ENCODE peak calls at places on chromosomes 4 and X, in four cellular contexts. One of them, this sample, is unnamed.

GRCh38 chrX:13448941-13449340 is 120.5 kb upstream of the EGFL6 start:
- DNase-seq in A549: no peak
- DNase-seq in breast epithelium: no peak
- DNase-seq in CD4-positive, alpha-beta T cell: no peak
- DNase-seq in this sample: no peak

GRCh38 chr4:57156242-57156990 is 46.2 kb upstream of the IGFBP7 start:
- DNase-seq in A549: peak
- DNase-seq in breast epithelium: no peak
- DNase-seq in CD4-positive, alpha-beta T cell: no peak
- DNase-seq in this sample: no peak

GRCh38 chr4:129481107-129481506 is 385.2 kb downstream of the C4orf33 start:
- DNase-seq in A549: no peak
- DNase-seq in breast epithelium: no peak
- DNase-seq in CD4-positive, alpha-beta T cell: no peak
- DNase-seq in this sample: no peak

GRCh38 chr4:121698119-121698732 is 1.4 kb upstream of the ANXA5 start:
- DNase-seq in A549: no peak
- DNase-seq in breast epithelium: no peak
- DNase-seq in CD4-positive, alpha-beta T cell: no peak
- DNase-seq in this sample: no peak

GRCh38 chr4:105933083-105933482 is 37.8 kb downstream of the NPNT start:
- DNase-seq in A549: no peak
- DNase-seq in breast epithelium: no peak
- DNase-seq in CD4-positive, alpha-beta T cell: no peak
- DNase-seq in this sample: no peak

GRCh38 chr4:30619679-30620078 is 100.5 kb upstream of the PCDH7 start:
- DNase-seq in A549: no peak
- DNase-seq in breast epithelium: no peak
- DNase-seq in CD4-positive, alpha-beta T cell: no peak
- DNase-seq in this sample: no peak

GRCh38 chr4:24778427-24779225 is 16.7 kb upstream of the SOD3 start:
- DNase-seq in A549: no peak
- DNase-seq in breast epithelium: peak
- DNase-seq in CD4-positive, alpha-beta T cell: no peak
- DNase-seq in this sample: no peak

GRCh38 chr4:921830-922331 is 10.2 kb downstream of the GAK start:
- DNase-seq in A549: no peak
- DNase-seq in breast epithelium: no peak
- DNase-seq in CD4-positive, alpha-beta T cell: no peak
- DNase-seq in this sample: no peak

GRCh38 chr4:111074523-111075114 is 451.7 kb upstream of the PITX2 start:
- DNase-seq in A549: no peak
- DNase-seq in breast epithelium: no peak
- DNase-seq in CD4-positive, alpha-beta T cell: no peak
- DNase-seq in this sample: no peak

GRCh38 chr4:53346920-53347852 is 18.7 kb downstream of the SCFD2 start:
- DNase-seq in A549: no peak
- DNase-seq in breast epithelium: no peak
- DNase-seq in CD4-positive, alpha-beta T cell: no peak
- DNase-seq in this sample: no peak

GRCh38 chrX:150035531-150035930 is 97.2 kb upstream of the EOLA2 start:
- DNase-seq in A549: peak
- DNase-seq in breast epithelium: no peak
- DNase-seq in CD4-positive, alpha-beta T cell: no peak
- DNase-seq in this sample: no peak

GRCh38 chrX:70172226-70172625 is 5.1 kb upstream of the DGAT2L6 start:
- DNase-seq in A549: no peak
- DNase-seq in breast epithelium: no peak
- DNase-seq in CD4-positive, alpha-beta T cell: no peak
- DNase-seq in this sample: no peak

GRCh38 chrX:24890677-24891076 is 125.1 kb downstream of the ARX start:
- DNase-seq in A549: peak
- DNase-seq in breast epithelium: no peak
- DNase-seq in CD4-positive, alpha-beta T cell: no peak
- DNase-seq in this sample: no peak

GRCh38 chr4:184409911-184410692 is 64.2 kb downstream of the IRF2 start:
- DNase-seq in A549: no peak
- DNase-seq in breast epithelium: no peak
- DNase-seq in CD4-positive, alpha-beta T cell: peak
- DNase-seq in this sample: no peak

GRCh38 chrX:35351795-35352483 is 409.3 kb downstream of the FAM47B start:
- DNase-seq in A549: no peak
- DNase-seq in breast epithelium: no peak
- DNase-seq in CD4-positive, alpha-beta T cell: no peak
- DNase-seq in this sample: no peak

GRCh38 chr4:120760047-120760446 is 162.5 kb downstream of the PRDM5 start:
- DNase-seq in A549: no peak
- DNase-seq in breast epithelium: no peak
- DNase-seq in CD4-positive, alpha-beta T cell: no peak
- DNase-seq in this sample: no peak

GRCh38 chr4:15197005-15197404 is 194.7 kb downstream of the CPEB2 start:
- DNase-seq in A549: peak
- DNase-seq in breast epithelium: no peak
- DNase-seq in CD4-positive, alpha-beta T cell: no peak
- DNase-seq in this sample: no peak

GRCh38 chr4:8766610-8767009 is 105.0 kb downstream of the HMX1 start:
- DNase-seq in A549: no peak
- DNase-seq in breast epithelium: no peak
- DNase-seq in CD4-positive, alpha-beta T cell: no peak
- DNase-seq in this sample: no peak

GRCh38 chr4:70630162-70630561 is 1.6 kb downstream of the ENAM start:
- DNase-seq in A549: no peak
- DNase-seq in breast epithelium: no peak
- DNase-seq in CD4-positive, alpha-beta T cell: no peak
- DNase-seq in this sample: no peak

GRCh38 chr4:86482851-86483490 is 111.1 kb upstream of the PTPN13 start:
- DNase-seq in A549: no peak
- DNase-seq in breast epithelium: no peak
- DNase-seq in CD4-positive, alpha-beta T cell: no peak
- DNase-seq in this sample: no peak

GRCh38 chr4:78591404-78591803 is 39.8 kb downstream of the ANXA3 start:
- DNase-seq in A549: no peak
- DNase-seq in breast epithelium: no peak
- DNase-seq in CD4-positive, alpha-beta T cell: no peak
- DNase-seq in this sample: no peak

GRCh38 chr4:122617597-122618593 is 3.0 kb downstream of the IL21 start:
- DNase-seq in A549: no peak
- DNase-seq in breast epithelium: no peak
- DNase-seq in CD4-positive, alpha-beta T cell: no peak
- DNase-seq in this sample: no peak

GRCh38 chr4:69133993-69134392 is 37.7 kb downstream of the UGT2B7 start:
- DNase-seq in A549: no peak
- DNase-seq in breast epithelium: no peak
- DNase-seq in CD4-positive, alpha-beta T cell: no peak
- DNase-seq in this sample: no peak

GRCh38 chrX:54181196-54181953 is 1.7 kb downstream of the FAM120C start:
- DNase-seq in A549: no peak
- DNase-seq in breast epithelium: no peak
- DNase-seq in CD4-positive, alpha-beta T cell: no peak
- DNase-seq in this sample: no peak

GRCh38 chrX:18354369-18355329 is at the start of gene SCML2:
- DNase-seq in A549: peak
- DNase-seq in breast epithelium: no peak
- DNase-seq in CD4-positive, alpha-beta T cell: no peak
- DNase-seq in this sample: no peak

GRCh38 chr4:128709268-128709667 is 100.2 kb upstream of the JADE1 start:
- DNase-seq in A549: no peak
- DNase-seq in breast epithelium: no peak
- DNase-seq in CD4-positive, alpha-beta T cell: no peak
- DNase-seq in this sample: no peak

GRCh38 chrX:39248330-39248729 is 447.1 kb downstream of the MID1IP1 start:
- DNase-seq in A549: no peak
- DNase-seq in breast epithelium: no peak
- DNase-seq in CD4-positive, alpha-beta T cell: no peak
- DNase-seq in this sample: no peak

GRCh38 chr4:87803421-87803820 is 4.1 kb downstream of the IBSP start:
- DNase-seq in A549: no peak
- DNase-seq in breast epithelium: no peak
- DNase-seq in CD4-positive, alpha-beta T cell: no peak
- DNase-seq in this sample: no peak

GRCh38 chrX:107677501-107677901 is 49.2 kb downstream of the PRPS1 start:
- DNase-seq in A549: no peak
- DNase-seq in breast epithelium: peak
- DNase-seq in CD4-positive, alpha-beta T cell: no peak
- DNase-seq in this sample: no peak

DNA sequence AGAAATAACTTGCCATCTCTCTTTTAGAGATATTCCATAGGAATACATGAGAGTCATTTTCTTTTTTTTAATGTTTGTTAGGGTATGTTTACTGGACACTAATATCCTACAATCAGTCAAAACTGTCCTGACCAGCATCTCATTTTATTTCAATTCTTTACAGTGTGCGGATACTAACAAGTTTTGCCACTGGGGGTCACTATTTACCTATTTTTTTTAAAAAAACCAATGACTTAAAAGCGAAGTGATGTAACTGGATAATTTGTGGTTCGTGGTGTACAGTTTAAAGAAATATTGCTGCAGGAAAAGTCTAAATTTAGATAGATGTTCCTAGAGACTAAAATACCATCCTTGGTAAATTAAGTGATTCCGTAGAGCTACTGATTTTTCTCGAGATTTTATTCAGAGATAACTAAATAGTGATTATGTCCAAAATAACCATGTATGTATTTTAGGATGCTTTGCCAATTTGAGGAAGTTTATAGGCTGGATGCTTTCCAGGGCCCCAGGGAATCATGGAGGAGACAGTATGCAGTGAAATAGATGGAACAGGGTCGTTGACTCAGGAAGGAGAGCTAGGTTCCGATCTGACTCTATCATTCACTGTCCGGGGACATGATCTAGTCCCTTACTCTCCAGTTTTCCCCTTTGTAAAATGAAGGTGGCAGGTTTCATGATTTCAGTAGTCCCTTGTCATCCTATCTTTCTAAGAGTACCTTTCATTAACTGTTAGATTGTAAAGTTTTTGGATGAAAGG is 34.0 kb upstream of the GNPDA2 start:
- DNase-seq in A549: peak
- DNase-seq in breast epithelium: no peak
- DNase-seq in CD4-positive, alpha-beta T cell: no peak
- DNase-seq in this sample: no peak
- TF ChIP-seq CTCF in A549: peak
- TF ChIP-seq CTCF in breast epithelium: peak
- TF ChIP-seq CTCF in CD4-positive, alpha-beta T cell: peak
- TF ChIP-seq CTCF in this sample: peak

DNA sequence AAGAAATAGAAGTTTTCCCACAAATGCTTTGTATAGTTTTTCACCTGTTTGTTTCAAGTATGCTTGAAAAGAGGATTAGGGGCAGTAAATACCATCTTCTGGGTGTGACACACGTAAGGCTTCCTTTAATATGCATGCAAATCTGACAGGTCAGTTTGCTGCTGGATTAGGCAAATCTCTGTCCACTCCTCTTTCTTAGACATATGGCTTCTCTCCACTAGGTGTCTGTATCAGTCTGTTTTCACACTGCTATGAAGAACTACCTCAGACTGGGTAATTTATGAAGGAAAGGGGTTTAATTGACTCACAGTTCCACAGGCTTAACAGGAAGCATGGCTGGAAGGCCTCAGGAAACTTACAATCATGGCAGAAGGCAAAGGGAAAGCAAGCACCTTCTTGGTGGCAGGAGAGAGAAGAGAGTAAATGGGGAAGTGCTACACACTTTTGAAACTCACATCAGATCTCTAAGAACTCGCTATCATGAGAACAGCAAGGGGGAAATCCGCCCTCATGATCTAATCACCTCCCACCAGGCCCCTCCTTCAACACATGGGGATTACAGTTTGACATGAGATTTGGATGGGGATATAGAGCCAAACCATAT is 66.9 kb downstream of the TAB3 start:
- DNase-seq in A549: no peak
- DNase-seq in breast epithelium: no peak
- DNase-seq in CD4-positive, alpha-beta T cell: no peak
- DNase-seq in this sample: no peak
- TF ChIP-seq CTCF in A549: peak
- TF ChIP-seq CTCF in breast epithelium: no peak
- TF ChIP-seq CTCF in CD4-positive, alpha-beta T cell: no peak
- TF ChIP-seq CTCF in this sample: no peak

DNA sequence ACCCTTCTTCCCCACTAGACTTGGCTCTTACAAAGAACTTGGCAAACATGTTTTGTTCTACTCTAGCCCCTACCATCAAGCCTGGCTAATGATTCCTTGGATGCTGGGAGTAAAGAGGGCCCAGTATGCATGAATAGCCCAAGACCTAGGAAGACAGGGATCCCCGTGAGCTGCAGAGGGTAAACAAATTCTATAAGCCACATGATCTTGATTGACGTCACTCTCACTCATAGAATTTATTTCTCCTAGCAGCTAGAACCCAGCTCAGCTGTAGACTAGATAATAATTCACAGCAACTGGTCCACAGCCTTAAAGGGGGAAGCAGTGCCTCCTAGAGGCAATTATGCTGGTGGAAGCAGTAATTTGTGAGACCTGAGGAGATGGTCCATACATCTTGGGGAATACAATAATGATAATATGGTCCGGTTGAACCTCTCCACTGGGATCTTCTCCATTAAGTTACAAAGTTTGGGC is 16.1 kb upstream of the USO1 start:
- DNase-seq in A549: peak
- DNase-seq in breast epithelium: no peak
- DNase-seq in CD4-positive, alpha-beta T cell: peak
- DNase-seq in this sample: no peak
- TF ChIP-seq CTCF in A549: peak
- TF ChIP-seq CTCF in breast epithelium: no peak
- TF ChIP-seq CTCF in CD4-positive, alpha-beta T cell: peak
- TF ChIP-seq CTCF in this sample: peak

DNA sequence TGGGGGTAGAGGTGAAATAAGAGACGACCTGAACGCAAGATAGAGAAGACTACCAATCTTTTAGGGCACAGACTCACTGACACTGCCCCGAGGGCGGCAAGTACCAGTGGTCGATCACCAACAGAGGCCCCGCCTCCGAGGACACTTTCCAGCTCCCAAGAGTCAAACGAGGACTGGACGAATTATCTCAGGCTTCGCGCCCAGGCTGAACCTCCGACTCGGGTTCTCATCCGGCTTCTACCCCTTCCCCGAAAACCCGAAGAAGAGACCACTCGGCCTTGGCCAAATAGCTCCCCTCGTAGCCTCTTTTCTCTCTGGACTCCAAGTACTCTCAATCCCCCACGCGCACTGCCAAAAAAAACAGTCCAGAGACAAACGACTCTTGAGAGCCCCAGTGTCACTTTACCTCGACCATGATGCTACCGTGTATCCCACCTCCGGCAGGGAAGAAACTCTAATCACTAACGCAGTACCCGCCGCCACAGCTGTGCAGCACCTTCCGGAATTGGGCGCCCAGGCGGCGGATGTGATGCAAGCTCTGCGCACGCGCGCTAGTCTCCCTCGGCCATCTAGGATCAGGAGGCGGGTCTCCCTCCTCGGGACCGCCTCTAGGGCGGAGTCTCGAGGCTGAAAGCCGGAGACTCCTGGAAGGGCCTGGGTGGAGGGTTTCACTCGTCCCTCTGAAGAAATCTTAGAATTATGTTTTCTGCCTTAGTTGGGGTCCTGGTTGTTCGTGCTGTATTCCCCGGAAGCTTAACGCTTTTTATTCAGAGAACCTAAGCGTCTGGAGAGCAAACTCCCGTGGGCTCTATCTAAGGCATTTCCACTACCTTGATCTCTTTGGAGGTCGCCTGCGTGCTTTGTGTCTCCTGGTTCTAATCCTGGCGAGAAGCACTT is at the start of gene PLRG1:
- DNase-seq in A549: peak
- DNase-seq in breast epithelium: peak
- DNase-seq in CD4-positive, alpha-beta T cell: peak
- DNase-seq in this sample: peak
- TF ChIP-seq CTCF in A549: no peak
- TF ChIP-seq CTCF in breast epithelium: peak
- TF ChIP-seq CTCF in CD4-positive, alpha-beta T cell: no peak
- TF ChIP-seq CTCF in this sample: no peak